ENCODE peak calls at places on chromosomes 13 and 19, in ten cellular contexts. One of them, this sample, is unnamed.

GRCh38 chr13:92842145-92842544 is 384.5 kb upstream of the GPC6 start:
- DNase-seq in AG09319: peak; percentile 35
- DNase-seq in activated CD4-positive, alpha-beta T cell treated with anti-CD3 and anti-CD28 coated beads, Interleukin-2, amount 50 U/mL, for 1 hour: no peak
- DNase-seq in MCF 10A: peak; percentile 73
- DNase-seq in WERI-Rb-1: no peak
- DNase-seq in upper lobe of right lung: no peak
- DNase-seq in esophagus squamous epithelium: no peak
- DNase-seq in NCI-H2171 treated with DMSO at 0.1 percent for 48 hours: no peak
- DNase-seq in activated CD8-positive, alpha-beta T cell treated with anti-CD3 and anti-CD28 coated beads, Interleukin-2, amount 10 ng/mL, durations not matched to agents 7 days and 5 days: no peak
- DNase-seq in stimulated activated naive CD4-positive, alpha-beta T cell: no peak
- DNase-seq in this sample: no peak

GRCh38 chr19:1760020-1760419 is 6.7 kb downstream of the ONECUT3 start:
- DNase-seq in AG09319: no peak
- DNase-seq in activated CD4-positive, alpha-beta T cell treated with anti-CD3 and anti-CD28 coated beads, Interleukin-2, amount 50 U/mL, for 1 hour: no peak
- DNase-seq in MCF 10A: no peak
- DNase-seq in WERI-Rb-1: no peak
- DNase-seq in upper lobe of right lung: no peak
- DNase-seq in esophagus squamous epithelium: no peak
- DNase-seq in NCI-H2171 treated with DMSO at 0.1 percent for 48 hours: no peak
- DNase-seq in activated CD8-positive, alpha-beta T cell treated with anti-CD3 and anti-CD28 coated beads, Interleukin-2, amount 10 ng/mL, durations not matched to agents 7 days and 5 days: no peak
- DNase-seq in stimulated activated naive CD4-positive, alpha-beta T cell: no peak
- DNase-seq in this sample: no peak

GRCh38 chr13:47546963-47547345 is 454.1 kb downstream of the SUCLA2 start:
- DNase-seq in AG09319: no peak
- DNase-seq in activated CD4-positive, alpha-beta T cell treated with anti-CD3 and anti-CD28 coated beads, Interleukin-2, amount 50 U/mL, for 1 hour: no peak
- DNase-seq in MCF 10A: no peak
- DNase-seq in WERI-Rb-1: no peak
- DNase-seq in upper lobe of right lung: no peak
- DNase-seq in esophagus squamous epithelium: no peak
- DNase-seq in NCI-H2171 treated with DMSO at 0.1 percent for 48 hours: no peak
- DNase-seq in activated CD8-positive, alpha-beta T cell treated with anti-CD3 and anti-CD28 coated beads, Interleukin-2, amount 10 ng/mL, durations not matched to agents 7 days and 5 days: no peak
- DNase-seq in stimulated activated naive CD4-positive, alpha-beta T cell: no peak
- DNase-seq in this sample: no peak

GRCh38 chr13:42649761-42650289 is 75.9 kb downstream of the TNFSF11 start:
- DNase-seq in AG09319: no peak
- DNase-seq in activated CD4-positive, alpha-beta T cell treated with anti-CD3 and anti-CD28 coated beads, Interleukin-2, amount 50 U/mL, for 1 hour: no peak
- DNase-seq in MCF 10A: no peak
- DNase-seq in WERI-Rb-1: no peak
- DNase-seq in upper lobe of right lung: no peak
- DNase-seq in esophagus squamous epithelium: no peak
- DNase-seq in NCI-H2171 treated with DMSO at 0.1 percent for 48 hours: no peak
- DNase-seq in activated CD8-positive, alpha-beta T cell treated with anti-CD3 and anti-CD28 coated beads, Interleukin-2, amount 10 ng/mL, durations not matched to agents 7 days and 5 days: no peak
- DNase-seq in stimulated activated naive CD4-positive, alpha-beta T cell: no peak
- DNase-seq in this sample: no peak

GRCh38 chr13:46983881-46984280 is 87.0 kb upstream of the HTR2A start:
- DNase-seq in AG09319: no peak
- DNase-seq in activated CD4-positive, alpha-beta T cell treated with anti-CD3 and anti-CD28 coated beads, Interleukin-2, amount 50 U/mL, for 1 hour: no peak
- DNase-seq in MCF 10A: peak; percentile 25
- DNase-seq in WERI-Rb-1: no peak
- DNase-seq in upper lobe of right lung: no peak
- DNase-seq in esophagus squamous epithelium: no peak
- DNase-seq in NCI-H2171 treated with DMSO at 0.1 percent for 48 hours: no peak
- DNase-seq in activated CD8-positive, alpha-beta T cell treated with anti-CD3 and anti-CD28 coated beads, Interleukin-2, amount 10 ng/mL, durations not matched to agents 7 days and 5 days: no peak
- DNase-seq in stimulated activated naive CD4-positive, alpha-beta T cell: no peak
- DNase-seq in this sample: no peak

GRCh38 chr13:97559981-97560380 is 126.0 kb downstream of the RAP2A start:
- DNase-seq in AG09319: no peak
- DNase-seq in activated CD4-positive, alpha-beta T cell treated with anti-CD3 and anti-CD28 coated beads, Interleukin-2, amount 50 U/mL, for 1 hour: no peak
- DNase-seq in MCF 10A: no peak
- DNase-seq in WERI-Rb-1: no peak
- DNase-seq in upper lobe of right lung: no peak
- DNase-seq in esophagus squamous epithelium: no peak
- DNase-seq in NCI-H2171 treated with DMSO at 0.1 percent for 48 hours: no peak
- DNase-seq in activated CD8-positive, alpha-beta T cell treated with anti-CD3 and anti-CD28 coated beads, Interleukin-2, amount 10 ng/mL, durations not matched to agents 7 days and 5 days: no peak
- DNase-seq in stimulated activated naive CD4-positive, alpha-beta T cell: no peak
- DNase-seq in this sample: no peak

GRCh38 chr13:98565726-98566577 is 11.0 kb downstream of the STK24 start:
- DNase-seq in AG09319: no peak
- DNase-seq in activated CD4-positive, alpha-beta T cell treated with anti-CD3 and anti-CD28 coated beads, Interleukin-2, amount 50 U/mL, for 1 hour: no peak
- DNase-seq in MCF 10A: no peak
- DNase-seq in WERI-Rb-1: peak; percentile 9
- DNase-seq in upper lobe of right lung: peak; percentile 66
- DNase-seq in esophagus squamous epithelium: no peak
- DNase-seq in NCI-H2171 treated with DMSO at 0.1 percent for 48 hours: no peak
- DNase-seq in activated CD8-positive, alpha-beta T cell treated with anti-CD3 and anti-CD28 coated beads, Interleukin-2, amount 10 ng/mL, durations not matched to agents 7 days and 5 days: no peak
- DNase-seq in stimulated activated naive CD4-positive, alpha-beta T cell: no peak
- DNase-seq in this sample: peak; percentile 49

GRCh38 chr13:112444001-112444311 is 67.8 kb downstream of the SPACA7 start:
- DNase-seq in AG09319: peak; percentile 2
- DNase-seq in activated CD4-positive, alpha-beta T cell treated with anti-CD3 and anti-CD28 coated beads, Interleukin-2, amount 50 U/mL, for 1 hour: peak; percentile 28
- DNase-seq in MCF 10A: peak; percentile 50
- DNase-seq in WERI-Rb-1: peak; percentile 88
- DNase-seq in upper lobe of right lung: peak; percentile 82
- DNase-seq in esophagus squamous epithelium: no peak
- DNase-seq in NCI-H2171 treated with DMSO at 0.1 percent for 48 hours: peak; percentile 15
- DNase-seq in activated CD8-positive, alpha-beta T cell treated with anti-CD3 and anti-CD28 coated beads, Interleukin-2, amount 10 ng/mL, durations not matched to agents 7 days and 5 days: peak; percentile 70
- DNase-seq in stimulated activated naive CD4-positive, alpha-beta T cell: no peak
- DNase-seq in this sample: peak; percentile 36

GRCh38 chr13:27500806-27501534 is 50.6 kb upstream of the MTIF3 start:
- DNase-seq in AG09319: no peak
- DNase-seq in activated CD4-positive, alpha-beta T cell treated with anti-CD3 and anti-CD28 coated beads, Interleukin-2, amount 50 U/mL, for 1 hour: no peak
- DNase-seq in MCF 10A: no peak
- DNase-seq in WERI-Rb-1: no peak
- DNase-seq in upper lobe of right lung: no peak
- DNase-seq in esophagus squamous epithelium: no peak
- DNase-seq in NCI-H2171 treated with DMSO at 0.1 percent for 48 hours: no peak
- DNase-seq in activated CD8-positive, alpha-beta T cell treated with anti-CD3 and anti-CD28 coated beads, Interleukin-2, amount 10 ng/mL, durations not matched to agents 7 days and 5 days: no peak
- DNase-seq in stimulated activated naive CD4-positive, alpha-beta T cell: no peak
- DNase-seq in this sample: no peak

GRCh38 chr13:39656325-39656677 is 839 bp downstream of the COG6 start:
- DNase-seq in AG09319: no peak
- DNase-seq in activated CD4-positive, alpha-beta T cell treated with anti-CD3 and anti-CD28 coated beads, Interleukin-2, amount 50 U/mL, for 1 hour: no peak
- DNase-seq in MCF 10A: no peak
- DNase-seq in WERI-Rb-1: no peak
- DNase-seq in upper lobe of right lung: no peak
- DNase-seq in esophagus squamous epithelium: no peak
- DNase-seq in NCI-H2171 treated with DMSO at 0.1 percent for 48 hours: no peak
- DNase-seq in activated CD8-positive, alpha-beta T cell treated with anti-CD3 and anti-CD28 coated beads, Interleukin-2, amount 10 ng/mL, durations not matched to agents 7 days and 5 days: no peak
- DNase-seq in stimulated activated naive CD4-positive, alpha-beta T cell: no peak
- DNase-seq in this sample: no peak

GRCh38 chr13:76820759-76821158 is 65.4 kb downstream of the KCTD12 start:
- DNase-seq in AG09319: peak; percentile 53
- DNase-seq in activated CD4-positive, alpha-beta T cell treated with anti-CD3 and anti-CD28 coated beads, Interleukin-2, amount 50 U/mL, for 1 hour: no peak
- DNase-seq in MCF 10A: no peak
- DNase-seq in WERI-Rb-1: no peak
- DNase-seq in upper lobe of right lung: no peak
- DNase-seq in esophagus squamous epithelium: no peak
- DNase-seq in NCI-H2171 treated with DMSO at 0.1 percent for 48 hours: no peak
- DNase-seq in activated CD8-positive, alpha-beta T cell treated with anti-CD3 and anti-CD28 coated beads, Interleukin-2, amount 10 ng/mL, durations not matched to agents 7 days and 5 days: no peak
- DNase-seq in stimulated activated naive CD4-positive, alpha-beta T cell: no peak
- DNase-seq in this sample: no peak